ENCODE peak calls at places on chromosomes 1 and 21, in four cellular contexts. One of them, this sample, is unnamed.

GRCh38 chr1:162206749-162207635 is 137.5 kb downstream of the NOS1AP start:
- DNase-seq in transverse colon: peak; percentile 62
- DNase-seq in A549: no peak
- DNase-seq in ovary: no peak
- DNase-seq in this sample: peak; percentile 77

GRCh38 chr1:154334647-154335350 is 9.5 kb downstream of the ATP8B2 start:
- DNase-seq in transverse colon: peak; percentile 89
- DNase-seq in A549: peak; percentile 88
- DNase-seq in ovary: peak; percentile 84
- DNase-seq in this sample: peak; percentile 90

GRCh38 chr1:212884592-212884991 is 26.5 kb downstream of the FLVCR1 start:
- DNase-seq in transverse colon: no peak
- DNase-seq in A549: no peak
- DNase-seq in ovary: no peak
- DNase-seq in this sample: no peak

GRCh38 chr1:154974808-154975408 is 427 bp downstream of the CKS1B start:
- DNase-seq in transverse colon: peak; percentile 96
- DNase-seq in A549: peak; percentile 94
- DNase-seq in ovary: peak; percentile 96
- DNase-seq in this sample: peak; percentile 94

GRCh38 chr21:36729301-36729970 is 30.5 kb downstream of the SIM2 start:
- DNase-seq in transverse colon: no peak
- DNase-seq in A549: no peak
- DNase-seq in ovary: no peak
- DNase-seq in this sample: peak; percentile 8

GRCh38 chr1:25743164-25744139 is 56.5 kb upstream of the SELENON start:
- DNase-seq in transverse colon: peak; percentile 61
- DNase-seq in A549: no peak
- DNase-seq in ovary: peak; percentile 94
- DNase-seq in this sample: peak; percentile 94

GRCh38 chr1:185862235-185862634 is 128.0 kb downstream of the HMCN1 start:
- DNase-seq in transverse colon: no peak
- DNase-seq in A549: no peak
- DNase-seq in ovary: no peak
- DNase-seq in this sample: no peak

GRCh38 chr1:226066415-226067077 is 4.0 kb downstream of the H3-3A start:
- DNase-seq in transverse colon: no peak
- DNase-seq in A549: no peak
- DNase-seq in ovary: no peak
- DNase-seq in this sample: no peak

GRCh38 chr21:19607983-19608668 is 1204.5 kb upstream of the TMPRSS15 start:
- DNase-seq in transverse colon: no peak
- DNase-seq in A549: no peak
- DNase-seq in ovary: no peak
- DNase-seq in this sample: no peak

GRCh38 chr1:85313888-85314696 is 37.7 kb upstream of the BCL10 start:
- DNase-seq in transverse colon: no peak
- DNase-seq in A549: no peak
- DNase-seq in ovary: no peak
- DNase-seq in this sample: no peak

GRCh38 chr1:89762431-89762800 is 58.4 kb upstream of the LRRC8D start:
- DNase-seq in transverse colon: no peak
- DNase-seq in A549: no peak
- DNase-seq in ovary: peak; percentile 22
- DNase-seq in this sample: no peak

GRCh38 chr1:81458186-81458585 is 342.5 kb upstream of the ADGRL2 start:
- DNase-seq in transverse colon: no peak
- DNase-seq in A549: no peak
- DNase-seq in ovary: no peak
- DNase-seq in this sample: no peak

GRCh38 chr1:92096317-92096716 is 16.2 kb downstream of the BTBD8 start:
- DNase-seq in transverse colon: no peak
- DNase-seq in A549: no peak
- DNase-seq in ovary: no peak
- DNase-seq in this sample: no peak

GRCh38 chr1:111705841-111706240 is 33.4 kb downstream of the INKA2 start:
- DNase-seq in transverse colon: no peak
- DNase-seq in A549: no peak
- DNase-seq in ovary: no peak
- DNase-seq in this sample: no peak

GRCh38 chr1:91805343-91805801 is 80.6 kb downstream of the TGFBR3 start:
- DNase-seq in transverse colon: no peak
- DNase-seq in A549: no peak
- DNase-seq in ovary: no peak
- DNase-seq in this sample: no peak

GRCh38 chr1:232292818-232293217 is 337.1 kb downstream of the SIPA1L2 start:
- DNase-seq in transverse colon: no peak
- DNase-seq in A549: no peak
- DNase-seq in ovary: no peak
- DNase-seq in this sample: no peak
- TF ChIP-seq CTCF in transverse colon: no peak
- TF ChIP-seq CTCF in A549: no peak
- TF ChIP-seq CTCF in ovary: no peak
- TF ChIP-seq CTCF in this sample: no peak

GRCh38 chr1:44447051-44447806 is 42.2 kb downstream of the RNF220 start:
- DNase-seq in transverse colon: no peak
- DNase-seq in A549: no peak
- DNase-seq in ovary: no peak
- DNase-seq in this sample: no peak

GRCh38 chr1:44442791-44443190 is 37.7 kb downstream of the RNF220 start:
- DNase-seq in transverse colon: no peak
- DNase-seq in A549: no peak
- DNase-seq in ovary: no peak
- DNase-seq in this sample: no peak
- TF ChIP-seq EP300 in transverse colon: no peak
- TF ChIP-seq EP300 in A549: no peak
- TF ChIP-seq EP300 in ovary: no peak
- TF ChIP-seq EP300 in this sample: no peak

GRCh38 chr1:40818264-40818961 is 34.8 kb downstream of the KCNQ4 start:
- DNase-seq in transverse colon: peak; percentile 84
- DNase-seq in A549: no peak
- DNase-seq in ovary: peak; percentile 51
- DNase-seq in this sample: peak; percentile 66
- TF ChIP-seq POLR2A in transverse colon: peak; percentile 23
- TF ChIP-seq POLR2A in A549: no peak
- TF ChIP-seq POLR2A in ovary: no peak
- TF ChIP-seq POLR2A in this sample: no peak

GRCh38 chr1:6472391-6472790 is 6.4 kb upstream of the TNFRSF25 start:
- DNase-seq in transverse colon: no peak
- DNase-seq in A549: no peak
- DNase-seq in ovary: no peak
- DNase-seq in this sample: no peak
- TF ChIP-seq CTCF in transverse colon: peak; percentile 78
- TF ChIP-seq CTCF in A549: peak; percentile 10
- TF ChIP-seq CTCF in ovary: no peak
- TF ChIP-seq CTCF in this sample: no peak

This sample was measured in stomach.